ENCODE peak calls at places on chromosomes 5 and 9, in four cellular contexts. One of them, this sample, is unnamed.

GRCh38 chr9:5510360-5510931 is at the start of gene PDCD1LG2:
- DNase-seq in left ventricle myocardium inferior: no peak
- DNase-seq in astrocyte of the spinal cord: peak; percentile 81
- DNase-seq in spleen: no peak
- DNase-seq in this sample: no peak

GRCh38 chr5:120134944-120135343 is 329.2 kb upstream of the PRR16 start:
- DNase-seq in left ventricle myocardium inferior: no peak
- DNase-seq in astrocyte of the spinal cord: no peak
- DNase-seq in spleen: no peak
- DNase-seq in this sample: no peak

GRCh38 chr5:56279979-56280378 is 46.8 kb upstream of the ANKRD55 start:
- DNase-seq in left ventricle myocardium inferior: no peak
- DNase-seq in astrocyte of the spinal cord: peak; percentile 74
- DNase-seq in spleen: no peak
- DNase-seq in this sample: no peak

GRCh38 chr9:7094052-7094451 is 336.3 kb downstream of the KDM4C start:
- DNase-seq in left ventricle myocardium inferior: no peak
- DNase-seq in astrocyte of the spinal cord: peak; percentile 24
- DNase-seq in spleen: no peak
- DNase-seq in this sample: no peak

GRCh38 chr5:153619706-153620105 is 129.2 kb downstream of the GRIA1 start:
- DNase-seq in left ventricle myocardium inferior: no peak
- DNase-seq in astrocyte of the spinal cord: peak; percentile 62
- DNase-seq in spleen: no peak
- DNase-seq in this sample: no peak

GRCh38 chr5:111252799-111253564 is 28.8 kb downstream of the CAMK4 start:
- DNase-seq in left ventricle myocardium inferior: no peak
- DNase-seq in astrocyte of the spinal cord: no peak
- DNase-seq in spleen: no peak
- DNase-seq in this sample: no peak

GRCh38 chr9:96856363-96857286 is 2.3 kb upstream of the ZNF782 start:
- DNase-seq in left ventricle myocardium inferior: peak; percentile 27
- DNase-seq in astrocyte of the spinal cord: peak; percentile 71
- DNase-seq in spleen: peak; percentile 88
- DNase-seq in this sample: no peak

GRCh38 chr5:6822556-6823343 is 109.5 kb downstream of the TENT4A start:
- DNase-seq in left ventricle myocardium inferior: no peak
- DNase-seq in astrocyte of the spinal cord: no peak
- DNase-seq in spleen: no peak
- DNase-seq in this sample: peak; percentile 82

GRCh38 chr9:99823392-99824377 is 2.0 kb downstream of the NR4A3 start:
- DNase-seq in left ventricle myocardium inferior: peak; percentile 17
- DNase-seq in astrocyte of the spinal cord: peak; percentile 22
- DNase-seq in spleen: peak; percentile 88
- DNase-seq in this sample: no peak

GRCh38 chr5:93924628-93925027 is 183.2 kb upstream of the POU5F2 start:
- DNase-seq in left ventricle myocardium inferior: no peak
- DNase-seq in astrocyte of the spinal cord: peak; percentile 4
- DNase-seq in spleen: no peak
- DNase-seq in this sample: no peak

GRCh38 chr9:71665247-71665646 is 103.1 kb downstream of the CEMIP2 start:
- DNase-seq in left ventricle myocardium inferior: no peak
- DNase-seq in astrocyte of the spinal cord: no peak
- DNase-seq in spleen: no peak
- DNase-seq in this sample: no peak

GRCh38 chr9:126643945-126644527 is 30.3 kb downstream of the LMX1B start:
- DNase-seq in left ventricle myocardium inferior: no peak
- DNase-seq in astrocyte of the spinal cord: no peak
- DNase-seq in spleen: no peak
- DNase-seq in this sample: no peak

GRCh38 chr5:135488727-135489465 is 36.7 kb upstream of the TIFAB start:
- DNase-seq in left ventricle myocardium inferior: no peak
- DNase-seq in astrocyte of the spinal cord: peak; percentile 84
- DNase-seq in spleen: no peak
- DNase-seq in this sample: no peak
- TF ChIP-seq CTCF in left ventricle myocardium inferior: no peak
- TF ChIP-seq CTCF in astrocyte of the spinal cord: no peak
- TF ChIP-seq CTCF in spleen: no peak
- TF ChIP-seq CTCF in this sample: no peak

GRCh38 chr5:112604741-112605390 is 132.8 kb upstream of the APC start:
- DNase-seq in left ventricle myocardium inferior: no peak
- DNase-seq in astrocyte of the spinal cord: no peak
- DNase-seq in spleen: no peak
- DNase-seq in this sample: no peak
- TF ChIP-seq CTCF in left ventricle myocardium inferior: peak; percentile 45
- TF ChIP-seq CTCF in astrocyte of the spinal cord: no peak
- TF ChIP-seq CTCF in spleen: peak; percentile 31
- TF ChIP-seq CTCF in this sample: no peak

GRCh38 chr9:1051286-1052118 is 1.3 kb downstream of the DMRT2 start:
- DNase-seq in left ventricle myocardium inferior: peak; percentile 27
- DNase-seq in astrocyte of the spinal cord: no peak
- DNase-seq in spleen: no peak
- DNase-seq in this sample: no peak
- TF ChIP-seq CTCF in left ventricle myocardium inferior: peak; percentile 38
- TF ChIP-seq CTCF in astrocyte of the spinal cord: no peak
- TF ChIP-seq CTCF in spleen: no peak
- TF ChIP-seq CTCF in this sample: no peak

GRCh38 chr5:36177715-36178556 is 26.0 kb downstream of the SKP2 start:
- DNase-seq in left ventricle myocardium inferior: no peak
- DNase-seq in astrocyte of the spinal cord: peak; percentile 67
- DNase-seq in spleen: no peak
- DNase-seq in this sample: no peak
- TF ChIP-seq CTCF in left ventricle myocardium inferior: peak; percentile 67
- TF ChIP-seq CTCF in astrocyte of the spinal cord: peak; percentile 45
- TF ChIP-seq CTCF in spleen: peak; percentile 47
- TF ChIP-seq CTCF in this sample: peak; percentile 83

GRCh38 chr5:126864042-126864688 is 87.2 kb downstream of the LMNB1 start:
- DNase-seq in left ventricle myocardium inferior: no peak
- DNase-seq in astrocyte of the spinal cord: no peak
- DNase-seq in spleen: no peak
- DNase-seq in this sample: no peak
- TF ChIP-seq CTCF in left ventricle myocardium inferior: no peak
- TF ChIP-seq CTCF in astrocyte of the spinal cord: no peak
- TF ChIP-seq CTCF in spleen: no peak
- TF ChIP-seq CTCF in this sample: no peak

This sample was measured in chondrocyte.